ENCODE peak calls at places on chromosomes 4 and X, in nine cellular contexts. W is activated naive CD4-positive, alpha-beta T cell; V is Calu3; K is HTR-8/SVneo; Y is HCT116; S is choroid plexus epithelial cell; M is WTC11; O is occipital lobe; H is activated T-helper 9 cell treated with anti-CD3 and anti-CD28 coated beads, Interleukin-2, amount 50 U/mL, for 16 hours. T is an unnamed sample.

GRCh38 chr4:107034091-107034698 is 1.9 kb downstream of the DKK2 start:
- DNase-seq in W (no peak), V (peak; percentile 44), K (no peak), Y (no peak), S (peak; percentile 36), M (peak; percentile 63), O (peak; percentile 42), H (no peak), T (no peak)

GRCh38 chr4:88953400-88953799 is 103.6 kb downstream of the FAM13A start:
- DNase-seq in W (no peak), V (no peak), K (no peak), Y (no peak), S (peak; percentile 65), M (no peak), O (no peak), H (no peak), T (no peak)

GRCh38 chr4:15149842-15150592 is 147.7 kb downstream of the CPEB2 start:
- DNase-seq in W (no peak), V (peak; percentile 50), K (peak; percentile 73), Y (peak; percentile 27), S (peak; percentile 83), M (peak; percentile 61), O (peak; percentile 90), H (no peak), T (no peak)

GRCh38 chr4:21041708-21042107 is 341.4 kb downstream of the PACRGL start:
- DNase-seq in W (no peak), V (no peak), K (no peak), Y (no peak), S (no peak), M (no peak), O (no peak), H (no peak), T (no peak)

GRCh38 chrX:71911023-71911730 is 532 bp downstream of the NHSL2 start:
- DNase-seq in W (no peak), V (peak; percentile 54), K (peak; percentile 55), Y (no peak), S (no peak), M (peak; percentile 73), O (no peak), H (peak; percentile 14), T (peak; percentile 9)

GRCh38 chrX:56309881-56310280 is 77.7 kb downstream of the KLF8 start:
- DNase-seq in W (no peak), V (no peak), K (no peak), Y (no peak), S (no peak), M (no peak), O (no peak), H (no peak), T (no peak)

GRCh38 chr4:152038238-152038637 is 277.4 kb upstream of the GATB start:
- DNase-seq in W (no peak), V (no peak), K (no peak), Y (no peak), S (peak; percentile 42), M (no peak), O (no peak), H (no peak), T (no peak)

GRCh38 chr4:25937801-25938200 is 23.8 kb downstream of the SMIM20 start:
- DNase-seq in W (no peak), V (no peak), K (no peak), Y (no peak), S (peak; percentile 61), M (no peak), O (no peak), H (no peak), T (no peak)

GRCh38 chr4:8442596-8443358 is 2.2 kb downstream of the TRMT44 start:
- DNase-seq in W (no peak), V (no peak), K (no peak), Y (no peak), S (peak; percentile 48), M (no peak), O (no peak), H (no peak), T (no peak)

GRCh38 chr4:5399790-5400421 is 308.5 kb downstream of the EVC2 start:
- DNase-seq in W (no peak), V (no peak), K (peak; percentile 47), Y (peak; percentile 8), S (peak; percentile 64), M (peak; percentile 42), O (no peak), H (no peak), T (no peak)

GRCh38 chr4:141637565-141637964 is 1.2 kb downstream of the IL15 start:
- DNase-seq in W (no peak), V (no peak), K (no peak), Y (no peak), S (no peak), M (no peak), O (no peak), H (no peak), T (no peak)

GRCh38 chr4:6688879-6689505 is 4.7 kb upstream of the S100P start:
- DNase-seq in W (peak; percentile 30), V (peak; percentile 78), K (peak; percentile 93), Y (peak; percentile 75), S (peak; percentile 97), M (peak; percentile 38), O (peak; percentile 48), H (peak; percentile 70), T (peak; percentile 74)

GRCh38 chr4:74109116-74109791 is 10.3 kb upstream of the CXCL2 start:
- DNase-seq in W (no peak), V (peak; percentile 71), K (peak; percentile 35), Y (peak; percentile 81), S (peak; percentile 98), M (peak; percentile 35), O (no peak), H (no peak), T (no peak)

GRCh38 chr4:184265566-184266351 is 48.1 kb upstream of the ENPP6 start:
- DNase-seq in W (no peak), V (peak; percentile 57), K (no peak), Y (peak; percentile 7), S (peak; percentile 85), M (no peak), O (no peak), H (no peak), T (no peak)

T was measured in activated T-helper 2 cell treated with anti-CD3 and anti-CD28 coated beads, Interferon-gamma antibody, Interleukin-2, Interleukin-4, amounts not matched to agents 10 μg/mL and 5 μg/mL and 100 μg/mL, durations not matched to agents 14 hours and 24 hours and 36 hours.